ENCODE peak calls at places on chromosomes 4 and X, in six cellular contexts. M is esophagus squamous epithelium, Y is thyroid gland, V is pancreas, K is stomach, R is Peyer's patch. L is an unnamed sample. For H3K4me1, the result is how much of the 10 kb centered on the place peaks cover.

GRCh38 chr4:38416450-38417014 is 247.5 kb upstream of the KLF3 start:
- DNase-seq in Y (no peak), V (no peak), K (no peak), M (no peak), R (no peak), L (no peak)

GRCh38 chrX:37640142-37640541 is 45.4 kb upstream of the XK start:
- DNase-seq in Y (no peak), R (no peak), K (no peak), V (no peak), M (no peak), L (no peak)

GRCh38 chr4:37442062-37442323 is 197.4 kb downstream of the NWD2 start:
- DNase-seq in R (no peak), K (no peak), Y (no peak), V (no peak), M (no peak), L (no peak)

GRCh38 chrX:110420771-110421498 is 62.3 kb downstream of the RTL9 start:
- DNase-seq in V (no peak), M (no peak), K (no peak), R (no peak), Y (no peak), L (no peak)

GRCh38 chr4:111453216-111453615 is 692.0 kb upstream of the FAM241A start:
- DNase-seq in Y (no peak), K (no peak), V (no peak), R (no peak), M (no peak), L (no peak)

GRCh38 chr4:116882503-116882902 is 202.9 kb downstream of the TRAM1L1 start:
- DNase-seq in M (no peak), Y (no peak), K (no peak), V (no peak), R (no peak), L (no peak)

GRCh38 chrX:134718329-134719317 is 60.4 kb upstream of the PLAC1 start:
- DNase-seq in M (no peak), R (no peak), K (peak), Y (peak), V (peak), L (peak)

GRCh38 chrX:40603446-40603845 is 19.8 kb upstream of the MPC1L start:
- DNase-seq in V (no peak), R (no peak), M (no peak), K (no peak), Y (no peak), L (no peak)

GRCh38 chr4:138592801-138593200 is 350.7 kb upstream of the SLC7A11 start:
- DNase-seq in M (no peak), K (no peak), V (no peak), R (no peak), Y (no peak), L (no peak)

GRCh38 chr4:23805381-23805780 is 84.5 kb downstream of the PPARGC1A start:
- DNase-seq in V (no peak), K (no peak), M (no peak), R (no peak), Y (peak), L (no peak)

GRCh38 chrX:48489296-48489695 is 13.3 kb downstream of the FTSJ1 start:
- DNase-seq in Y (no peak), V (no peak), M (no peak), K (no peak), R (no peak), L (no peak)

GRCh38 chrX:101787934-101788333 is 128.3 kb upstream of the ARMCX2 start:
- DNase-seq in M (no peak), V (no peak), K (no peak), Y (no peak), R (no peak), L (no peak)
- H3K27ac ChIP-seq in M (no peak), V (no peak), K (no peak), Y (no peak), R (no peak), L (no peak)

GRCh38 chr4:39713691-39714090 is 15.8 kb downstream of the UBE2K start:
- DNase-seq in R (no peak), V (no peak), Y (peak), K (no peak), M (no peak), L (no peak)

GRCh38 chr4:39712819-39713607 is 15.1 kb downstream of the UBE2K start:
- DNase-seq in Y (no peak), M (no peak), V (no peak), K (no peak), R (no peak), L (no peak)

GRCh38 chr4:39714171-39714570 is 16.2 kb downstream of the UBE2K start:
- DNase-seq in K (no peak), R (no peak), Y (peak), M (no peak), V (no peak), L (peak)

GRCh38 chr4:39706829-39707511 is 9.0 kb downstream of the UBE2K start:
- DNase-seq in Y (no peak), R (no peak), M (no peak), V (no peak), K (no peak), L (no peak)

DNA sequence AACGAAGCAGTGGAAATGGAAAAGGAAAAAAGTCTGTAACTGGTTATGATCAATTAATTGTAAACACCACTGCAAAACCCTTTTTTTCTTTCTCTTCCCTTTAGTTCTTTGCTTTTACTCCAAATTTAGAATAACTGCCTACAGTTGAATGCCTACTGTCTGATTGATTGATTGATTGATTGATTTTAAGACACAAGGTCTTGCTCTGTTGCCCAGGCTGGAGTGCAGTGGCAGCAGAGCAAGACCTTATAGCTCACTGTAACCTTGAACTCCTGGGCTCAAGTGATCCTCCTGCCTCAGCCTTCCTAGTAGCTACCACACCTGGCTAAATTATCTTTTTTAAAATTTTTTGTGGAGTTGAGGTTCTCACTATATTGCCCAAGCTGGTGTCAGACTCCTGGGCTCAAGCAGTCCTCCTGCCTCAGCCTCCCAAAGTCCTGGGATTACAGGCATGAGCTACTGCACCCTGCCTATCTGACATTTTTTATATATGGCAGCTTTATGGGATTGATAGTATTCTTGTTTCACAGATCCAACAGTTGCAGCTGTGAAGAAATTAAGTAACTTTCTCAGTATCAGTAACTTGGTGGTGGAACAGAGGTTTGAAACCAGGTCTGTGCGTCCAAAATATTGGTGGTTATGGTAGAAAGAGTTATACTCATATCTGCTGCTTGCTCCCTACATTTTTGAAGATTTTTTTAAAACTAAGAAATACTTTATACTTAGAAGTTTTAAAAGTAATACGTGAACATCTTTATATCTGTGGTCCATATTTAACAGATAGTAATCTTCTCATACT is 12.4 kb downstream of the UBE2K start:
- DNase-seq in K (no peak), M (no peak), Y (no peak), R (no peak), V (no peak), L (no peak)
- H3K4me1 ChIP-seq in K (under half), M (under half), Y (under half), R (under half), V (under half), L (under half)

GRCh38 chrX:103586314-103586646 is 965 bp downstream of the TCEAL4 start:
- DNase-seq in Y (peak), K (peak), R (no peak), M (no peak), V (no peak), L (no peak)

GRCh38 chrX:103585421-103586313 is at the start of gene TCEAL4:
- DNase-seq in V (peak), M (no peak), R (peak), Y (peak), K (peak), L (peak)

GRCh38 chrX:103586659-103587058 is 1.3 kb downstream of the TCEAL4 start:
- DNase-seq in V (no peak), M (no peak), R (no peak), K (no peak), Y (no peak), L (no peak)

GRCh38 chrX:103584606-103585005 is 709 bp upstream of the TCEAL4 start:
- DNase-seq in Y (no peak), V (no peak), R (no peak), K (no peak), M (no peak), L (no peak)
- H3K4me3 ChIP-seq in Y (no peak), V (no peak), R (peak), K (no peak), M (peak), L (no peak)

GRCh38 chr4:4992833-4993232 is 26.4 kb downstream of the CYTL1 start:
- DNase-seq in Y (no peak), V (no peak), R (no peak), M (no peak), K (no peak), L (no peak)

GRCh38 chr4:4991541-4992099 is 27.6 kb downstream of the CYTL1 start:
- DNase-seq in V (no peak), Y (no peak), M (no peak), K (no peak), R (no peak), L (no peak)

GRCh38 chr4:4990857-4991540 is 28.3 kb downstream of the CYTL1 start:
- DNase-seq in Y (peak), M (no peak), V (peak), R (peak), K (peak), L (peak)

GRCh38 chr4:4989083-4989622 is 30.1 kb downstream of the CYTL1 start:
- DNase-seq in Y (no peak), V (no peak), R (no peak), K (no peak), M (no peak), L (no peak)

DNA sequence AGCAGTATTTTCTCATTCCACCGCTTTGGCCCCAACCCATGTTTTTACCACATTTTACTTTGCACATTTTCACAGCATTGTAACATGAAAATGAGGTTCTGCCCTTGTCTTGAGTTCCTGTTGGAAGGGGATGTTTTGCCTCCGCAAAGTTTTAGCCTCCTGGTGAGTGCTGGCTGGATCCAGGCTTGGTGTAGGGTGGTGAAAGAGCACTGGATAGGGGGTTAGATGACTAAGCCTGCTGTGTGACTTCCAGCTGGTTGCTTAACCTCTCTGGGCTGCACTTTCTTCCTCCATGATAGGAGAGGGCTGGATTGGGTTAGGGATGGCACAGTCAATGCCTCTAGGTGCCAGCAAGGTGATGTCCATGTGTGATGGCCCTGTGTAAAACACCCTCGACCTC is 28.9 kb downstream of the CYTL1 start:
- DNase-seq in K (no peak), M (no peak), R (no peak), V (no peak), Y (no peak), L (no peak)
- H3K27ac ChIP-seq in K (peak), M (peak), R (no peak), V (no peak), Y (no peak), L (no peak)

GRCh38 chr4:155532373-155532772 is 134.3 kb upstream of the GUCY1A1 start:
- DNase-seq in R (no peak), Y (no peak), K (no peak), M (no peak), V (no peak), L (no peak)

GRCh38 chr4:155530857-155531256 is 135.8 kb upstream of the GUCY1A1 start:
- DNase-seq in K (no peak), R (no peak), Y (no peak), V (no peak), M (no peak), L (no peak)

GRCh38 chr4:155529197-155529596 is 137.5 kb upstream of the GUCY1A1 start:
- DNase-seq in M (no peak), V (no peak), K (no peak), R (no peak), Y (no peak), L (no peak)

GRCh38 chr4:155530290-155530689 is 136.4 kb upstream of the GUCY1A1 start:
- DNase-seq in K (no peak), M (no peak), Y (no peak), V (no peak), R (no peak), L (no peak)

GRCh38 chr4:155529761-155530160 is 136.9 kb upstream of the GUCY1A1 start:
- DNase-seq in K (no peak), V (no peak), M (no peak), Y (no peak), R (no peak), L (no peak)
- H3K4me1 ChIP-seq in K (under half), V (under half), M (under half), Y (under half), R (under half), L (under half)

DNA sequence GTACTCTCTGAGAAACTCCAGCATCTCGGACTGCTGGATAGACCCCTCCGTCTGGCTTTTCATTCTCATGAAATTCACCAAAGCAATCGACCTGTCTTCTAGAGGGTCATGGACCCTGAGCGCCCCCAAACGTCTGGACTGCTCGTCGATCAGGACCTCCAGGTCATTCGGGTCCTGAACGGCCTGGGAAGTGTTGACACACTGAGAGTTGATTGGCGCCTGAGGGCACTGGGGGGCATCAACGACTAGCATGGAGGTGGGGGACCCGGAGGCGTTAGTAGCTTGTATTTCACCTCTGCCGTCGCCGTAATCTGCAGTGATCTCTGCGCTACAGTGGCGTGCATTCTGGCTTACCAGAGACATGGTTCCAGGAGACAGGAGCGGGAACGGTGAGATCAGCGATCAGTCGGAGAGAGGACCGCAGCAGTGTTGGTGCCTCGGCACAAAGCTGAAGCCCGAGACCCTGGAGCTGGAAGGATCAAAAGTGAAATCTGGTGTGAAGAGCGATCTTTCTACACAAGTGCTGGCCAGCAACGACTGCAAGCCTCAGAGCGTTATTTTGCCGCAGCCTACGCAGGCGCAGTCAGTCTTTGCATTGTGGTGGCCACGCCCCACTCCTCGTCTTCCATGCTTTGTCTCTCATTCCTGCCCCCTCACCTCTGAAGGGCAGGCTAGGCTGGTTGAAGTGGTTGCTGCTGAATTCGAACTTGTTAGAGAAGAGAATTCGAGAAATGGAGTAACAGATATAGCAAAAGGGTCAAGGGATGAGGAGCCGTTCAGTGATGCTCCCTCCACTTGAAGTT is at the start of gene MAGEE2:
- DNase-seq in K (no peak), V (peak), M (no peak), Y (peak), R (no peak), L (no peak)
- H3K4me3 ChIP-seq in K (peak), V (peak), M (peak), Y (no peak), R (peak), L (no peak)

DNA sequence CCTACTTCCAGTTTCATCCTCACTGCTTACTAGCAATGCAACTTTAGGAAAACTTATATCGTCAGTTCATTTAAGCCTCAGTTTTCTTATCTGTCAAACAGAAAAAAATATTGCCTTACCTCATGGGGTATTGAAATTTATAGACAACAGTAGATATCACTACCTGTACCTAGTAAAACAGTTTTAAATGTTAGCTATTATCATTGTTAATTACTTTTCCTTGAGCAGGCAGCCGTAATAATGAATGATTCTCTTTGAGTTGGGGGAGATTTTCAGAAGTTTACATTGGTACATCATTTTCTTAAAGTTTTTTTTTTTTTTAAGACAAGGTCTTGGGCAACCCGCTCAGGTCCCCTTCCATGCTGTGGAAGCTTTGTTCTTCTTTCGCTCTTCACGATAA is 71.7 kb upstream of the BMPR1B start:
- DNase-seq in R (no peak), Y (no peak), K (no peak), V (no peak), M (no peak), L (no peak)
- H3K27ac ChIP-seq in R (no peak), Y (no peak), K (no peak), V (no peak), M (no peak), L (no peak)

GRCh38 chrX:12891167-12891566 is 15.3 kb upstream of the TLR8 start:
- DNase-seq in M (no peak), V (no peak), Y (no peak), K (no peak), R (no peak), L (no peak)
- H3K4me1 ChIP-seq in M (under half), V (under half), Y (under half), K (under half), R (under half), L (under half)